ENCODE peak calls at places on chromosomes 3 and 15, in four cellular contexts. M, Y, D and E are unnamed samples.

GRCh38 chr15:38215707-38216106 is 36.9 kb upstream of the SPRED1 start:
- DNase-seq in Y (no peak), M (no peak), D (no peak), E (no peak)

GRCh38 chr15:59266015-59266414 is 59.4 kb downstream of the LDHAL6B start:
- DNase-seq in D (no peak), M (no peak), Y (no peak), E (no peak)

GRCh38 chr3:30400924-30401323 is 205.5 kb upstream of the TGFBR2 start:
- DNase-seq in Y (no peak), M (no peak), D (peak; percentile 14), E (no peak)

GRCh38 chr15:62920569-62921502 is 121.7 kb upstream of the TPM1 start:
- DNase-seq in D (no peak), Y (no peak), M (no peak), E (no peak)

GRCh38 chr3:180420804-180421203 is 181.2 kb upstream of the TTC14 start:
- DNase-seq in Y (no peak), D (no peak), M (no peak), E (no peak)

GRCh38 chr3:55333041-55333440 is 154.1 kb downstream of the WNT5A start:
- DNase-seq in D (no peak), Y (no peak), M (no peak), E (no peak)

GRCh38 chr3:177713921-177714900 is 516.9 kb upstream of the TBL1XR1 start:
- DNase-seq in D (no peak), Y (no peak), M (no peak), E (no peak)

GRCh38 chr3:133745981-133746721 is at the start of gene TF:
- DNase-seq in M (no peak), D (no peak), Y (no peak), E (no peak)

GRCh38 chr3:4988815-4989648 is 9.8 kb downstream of the BHLHE40 start:
- DNase-seq in M (no peak), D (peak; percentile 35), Y (no peak), E (no peak)

GRCh38 chr3:4322635-4323034 is 19.5 kb downstream of the SETMAR start:
- DNase-seq in D (peak; percentile 39), M (no peak), Y (no peak), E (peak; percentile 97)

GRCh38 chr3:94716326-94717018 is 653.6 kb downstream of the NSUN3 start:
- DNase-seq in M (no peak), D (no peak), Y (no peak), E (no peak)

GRCh38 chr3:129756871-129757270 is 136.6 kb downstream of the TMCC1 start:
- DNase-seq in D (peak; percentile 21), M (no peak), Y (no peak), E (no peak)

GRCh38 chr15:77692614-77693013 is 59.9 kb upstream of the LINGO1 start:
- DNase-seq in Y (no peak), D (no peak), M (no peak), E (no peak)

GRCh38 chr3:94303897-94304296 is 241.0 kb downstream of the NSUN3 start:
- DNase-seq in M (no peak), Y (no peak), D (no peak), E (no peak)

GRCh38 chr3:189167027-189167766 is 4.6 kb upstream of the TPRG1 start:
- DNase-seq in Y (no peak), M (no peak), D (no peak), E (no peak)

GRCh38 chr15:70794596-70795310 is 31.4 kb upstream of the UACA start:
- DNase-seq in M (no peak), D (no peak), Y (no peak), E (no peak)

GRCh38 chr3:117193390-117193789 is 483.8 kb downstream of the TUSC7 start:
- DNase-seq in D (no peak), Y (no peak), M (no peak), E (no peak)

GRCh38 chr3:40306336-40306735 is 3.2 kb upstream of the EIF1B start:
- DNase-seq in M (no peak), Y (no peak), D (no peak), E (no peak)

GRCh38 chr15:68691667-68692066 is 112.9 kb downstream of the CORO2B start:
- DNase-seq in M (no peak), D (no peak), Y (no peak), E (no peak)

GRCh38 chr15:48537277-48538113 is 108.0 kb downstream of the FBN1 start:
- DNase-seq in M (no peak), Y (no peak), D (peak; percentile 65), E (no peak)

GRCh38 chr15:98580577-98580976 is 67.8 kb upstream of the IGF1R start:
- DNase-seq in D (no peak), M (no peak), Y (no peak), E (no peak)

GRCh38 chr3:37262816-37263393 is 88.5 kb upstream of the LRRFIP2 start:
- DNase-seq in D (peak; percentile 12), M (no peak), Y (no peak), E (no peak)

GRCh38 chr15:81781316-81781868 is 264.4 kb downstream of the MEX3B start:
- DNase-seq in M (no peak), D (no peak), Y (no peak), E (no peak)

GRCh38 chr15:72758195-72758594 is 25.4 kb downstream of the ADPGK start:
- DNase-seq in Y (no peak), M (no peak), D (peak; percentile 88), E (no peak)

GRCh38 chr3:177150218-177150916 is 46.9 kb downstream of the TBL1XR1 start:
- DNase-seq in M (no peak), D (peak; percentile 24), Y (no peak), E (no peak)